ENCODE peak calls at places on chromosomes 2 and 18, in five cellular contexts. One of them, this sample, is unnamed.

GRCh38 chr18:51275712-51276473 is 78.4 kb upstream of the MEX3C start:
- DNase-seq in stimulated activated CD4-positive, alpha-beta T cell treated with anti-CD3 and anti-CD28 coated beads, TNF-alpha, amount 100 ng/mL, for 4 hours: no peak
- DNase-seq in stimulated activated CD8-positive, alpha-beta memory T cell treated with anti-CD3 and anti-CD28 coated beads, Interleukin-4, amount 100 ng/mL, for 24 hours: no peak
- DNase-seq in NCI-H1436: no peak
- DNase-seq in Karpas-422: no peak
- DNase-seq in this sample: no peak

GRCh38 chr18:23529597-23529996 is 26.3 kb downstream of the RMC1 start:
- DNase-seq in Karpas-422: no peak
- DNase-seq in stimulated activated CD4-positive, alpha-beta T cell treated with anti-CD3 and anti-CD28 coated beads, TNF-alpha, amount 100 ng/mL, for 4 hours: no peak
- DNase-seq in stimulated activated CD8-positive, alpha-beta memory T cell treated with anti-CD3 and anti-CD28 coated beads, Interleukin-4, amount 100 ng/mL, for 24 hours: no peak
- DNase-seq in NCI-H1436: no peak
- DNase-seq in this sample: peak

GRCh38 chr2:122031544-122032263 is 276.3 kb downstream of the TSN start:
- DNase-seq in NCI-H1436: no peak
- DNase-seq in stimulated activated CD4-positive, alpha-beta T cell treated with anti-CD3 and anti-CD28 coated beads, TNF-alpha, amount 100 ng/mL, for 4 hours: no peak
- DNase-seq in stimulated activated CD8-positive, alpha-beta memory T cell treated with anti-CD3 and anti-CD28 coated beads, Interleukin-4, amount 100 ng/mL, for 24 hours: no peak
- DNase-seq in Karpas-422: peak
- DNase-seq in this sample: no peak

GRCh38 chr2:260507-261161 is 3.2 kb downstream of the SH3YL1 start:
- DNase-seq in stimulated activated CD8-positive, alpha-beta memory T cell treated with anti-CD3 and anti-CD28 coated beads, Interleukin-4, amount 100 ng/mL, for 24 hours: no peak
- DNase-seq in NCI-H1436: no peak
- DNase-seq in Karpas-422: no peak
- DNase-seq in stimulated activated CD4-positive, alpha-beta T cell treated with anti-CD3 and anti-CD28 coated beads, TNF-alpha, amount 100 ng/mL, for 4 hours: no peak
- DNase-seq in this sample: no peak

GRCh38 chr2:54330226-54331094 is 74.4 kb upstream of the TSPYL6 start:
- DNase-seq in Karpas-422: peak
- DNase-seq in stimulated activated CD4-positive, alpha-beta T cell treated with anti-CD3 and anti-CD28 coated beads, TNF-alpha, amount 100 ng/mL, for 4 hours: peak
- DNase-seq in NCI-H1436: peak
- DNase-seq in stimulated activated CD8-positive, alpha-beta memory T cell treated with anti-CD3 and anti-CD28 coated beads, Interleukin-4, amount 100 ng/mL, for 24 hours: peak
- DNase-seq in this sample: peak

GRCh38 chr2:126049461-126049860 is 606.5 kb upstream of the GYPC start:
- DNase-seq in Karpas-422: no peak
- DNase-seq in stimulated activated CD4-positive, alpha-beta T cell treated with anti-CD3 and anti-CD28 coated beads, TNF-alpha, amount 100 ng/mL, for 4 hours: no peak
- DNase-seq in NCI-H1436: no peak
- DNase-seq in stimulated activated CD8-positive, alpha-beta memory T cell treated with anti-CD3 and anti-CD28 coated beads, Interleukin-4, amount 100 ng/mL, for 24 hours: no peak
- DNase-seq in this sample: no peak

GRCh38 chr2:132668189-132668833 is 1.7 kb downstream of the LYPD1 start:
- DNase-seq in Karpas-422: no peak
- DNase-seq in stimulated activated CD4-positive, alpha-beta T cell treated with anti-CD3 and anti-CD28 coated beads, TNF-alpha, amount 100 ng/mL, for 4 hours: no peak
- DNase-seq in NCI-H1436: peak
- DNase-seq in stimulated activated CD8-positive, alpha-beta memory T cell treated with anti-CD3 and anti-CD28 coated beads, Interleukin-4, amount 100 ng/mL, for 24 hours: no peak
- DNase-seq in this sample: peak

GRCh38 chr2:171178993-171179392 is 18.3 kb upstream of the TLK1 start:
- DNase-seq in NCI-H1436: no peak
- DNase-seq in stimulated activated CD4-positive, alpha-beta T cell treated with anti-CD3 and anti-CD28 coated beads, TNF-alpha, amount 100 ng/mL, for 4 hours: no peak
- DNase-seq in stimulated activated CD8-positive, alpha-beta memory T cell treated with anti-CD3 and anti-CD28 coated beads, Interleukin-4, amount 100 ng/mL, for 24 hours: no peak
- DNase-seq in Karpas-422: no peak
- DNase-seq in this sample: no peak

GRCh38 chr2:104321141-104321799 is 532.6 kb upstream of the POU3F3 start:
- DNase-seq in stimulated activated CD8-positive, alpha-beta memory T cell treated with anti-CD3 and anti-CD28 coated beads, Interleukin-4, amount 100 ng/mL, for 24 hours: no peak
- DNase-seq in stimulated activated CD4-positive, alpha-beta T cell treated with anti-CD3 and anti-CD28 coated beads, TNF-alpha, amount 100 ng/mL, for 4 hours: no peak
- DNase-seq in Karpas-422: no peak
- DNase-seq in NCI-H1436: no peak
- DNase-seq in this sample: no peak

GRCh38 chr2:197240018-197240712 is 70.4 kb downstream of the ANKRD44 start:
- DNase-seq in stimulated activated CD8-positive, alpha-beta memory T cell treated with anti-CD3 and anti-CD28 coated beads, Interleukin-4, amount 100 ng/mL, for 24 hours: no peak
- DNase-seq in Karpas-422: no peak
- DNase-seq in stimulated activated CD4-positive, alpha-beta T cell treated with anti-CD3 and anti-CD28 coated beads, TNF-alpha, amount 100 ng/mL, for 4 hours: no peak
- DNase-seq in NCI-H1436: no peak
- DNase-seq in this sample: no peak

GRCh38 chr18:64692826-64693225 is 543.9 kb upstream of the LINC00305 start:
- DNase-seq in stimulated activated CD4-positive, alpha-beta T cell treated with anti-CD3 and anti-CD28 coated beads, TNF-alpha, amount 100 ng/mL, for 4 hours: no peak
- DNase-seq in Karpas-422: no peak
- DNase-seq in NCI-H1436: no peak
- DNase-seq in stimulated activated CD8-positive, alpha-beta memory T cell treated with anti-CD3 and anti-CD28 coated beads, Interleukin-4, amount 100 ng/mL, for 24 hours: no peak
- DNase-seq in this sample: no peak

GRCh38 chr2:1990724-1991123 is 246.4 kb upstream of the PXDN start:
- DNase-seq in stimulated activated CD4-positive, alpha-beta T cell treated with anti-CD3 and anti-CD28 coated beads, TNF-alpha, amount 100 ng/mL, for 4 hours: no peak
- DNase-seq in stimulated activated CD8-positive, alpha-beta memory T cell treated with anti-CD3 and anti-CD28 coated beads, Interleukin-4, amount 100 ng/mL, for 24 hours: no peak
- DNase-seq in NCI-H1436: no peak
- DNase-seq in Karpas-422: no peak
- DNase-seq in this sample: no peak

GRCh38 chr2:121018136-121019057 is 266.6 kb downstream of the TFCP2L1 start:
- DNase-seq in stimulated activated CD4-positive, alpha-beta T cell treated with anti-CD3 and anti-CD28 coated beads, TNF-alpha, amount 100 ng/mL, for 4 hours: no peak
- DNase-seq in NCI-H1436: no peak
- DNase-seq in stimulated activated CD8-positive, alpha-beta memory T cell treated with anti-CD3 and anti-CD28 coated beads, Interleukin-4, amount 100 ng/mL, for 24 hours: no peak
- DNase-seq in Karpas-422: no peak
- DNase-seq in this sample: no peak

GRCh38 chr2:110674620-110675555 is 3.0 kb downstream of the BUB1 start:
- DNase-seq in NCI-H1436: no peak
- DNase-seq in Karpas-422: peak
- DNase-seq in stimulated activated CD4-positive, alpha-beta T cell treated with anti-CD3 and anti-CD28 coated beads, TNF-alpha, amount 100 ng/mL, for 4 hours: no peak
- DNase-seq in stimulated activated CD8-positive, alpha-beta memory T cell treated with anti-CD3 and anti-CD28 coated beads, Interleukin-4, amount 100 ng/mL, for 24 hours: peak
- DNase-seq in this sample: peak

GRCh38 chr2:106165064-106165463 is 29.0 kb downstream of the UXS1 start:
- DNase-seq in stimulated activated CD8-positive, alpha-beta memory T cell treated with anti-CD3 and anti-CD28 coated beads, Interleukin-4, amount 100 ng/mL, for 24 hours: no peak
- DNase-seq in stimulated activated CD4-positive, alpha-beta T cell treated with anti-CD3 and anti-CD28 coated beads, TNF-alpha, amount 100 ng/mL, for 4 hours: no peak
- DNase-seq in Karpas-422: no peak
- DNase-seq in NCI-H1436: no peak
- DNase-seq in this sample: no peak

GRCh38 chr18:48724939-48725338 is 186.1 kb downstream of the CTIF start:
- DNase-seq in stimulated activated CD8-positive, alpha-beta memory T cell treated with anti-CD3 and anti-CD28 coated beads, Interleukin-4, amount 100 ng/mL, for 24 hours: no peak
- DNase-seq in Karpas-422: no peak
- DNase-seq in stimulated activated CD4-positive, alpha-beta T cell treated with anti-CD3 and anti-CD28 coated beads, TNF-alpha, amount 100 ng/mL, for 4 hours: no peak
- DNase-seq in NCI-H1436: no peak
- DNase-seq in this sample: no peak

GRCh38 chr2:197161738-197162137 is 148.8 kb downstream of the ANKRD44 start:
- DNase-seq in NCI-H1436: no peak
- DNase-seq in stimulated activated CD8-positive, alpha-beta memory T cell treated with anti-CD3 and anti-CD28 coated beads, Interleukin-4, amount 100 ng/mL, for 24 hours: no peak
- DNase-seq in stimulated activated CD4-positive, alpha-beta T cell treated with anti-CD3 and anti-CD28 coated beads, TNF-alpha, amount 100 ng/mL, for 4 hours: no peak
- DNase-seq in Karpas-422: no peak
- DNase-seq in this sample: no peak

GRCh38 chr2:241935314-241935713 is 65.8 kb downstream of the RTP5 start:
- DNase-seq in Karpas-422: no peak
- DNase-seq in NCI-H1436: no peak
- DNase-seq in stimulated activated CD4-positive, alpha-beta T cell treated with anti-CD3 and anti-CD28 coated beads, TNF-alpha, amount 100 ng/mL, for 4 hours: no peak
- DNase-seq in stimulated activated CD8-positive, alpha-beta memory T cell treated with anti-CD3 and anti-CD28 coated beads, Interleukin-4, amount 100 ng/mL, for 24 hours: no peak
- DNase-seq in this sample: peak

GRCh38 chr18:6557470-6558245 is 142.9 kb upstream of the L3MBTL4 start:
- DNase-seq in NCI-H1436: no peak
- DNase-seq in stimulated activated CD8-positive, alpha-beta memory T cell treated with anti-CD3 and anti-CD28 coated beads, Interleukin-4, amount 100 ng/mL, for 24 hours: no peak
- DNase-seq in Karpas-422: no peak
- DNase-seq in stimulated activated CD4-positive, alpha-beta T cell treated with anti-CD3 and anti-CD28 coated beads, TNF-alpha, amount 100 ng/mL, for 4 hours: no peak
- DNase-seq in this sample: no peak

GRCh38 chr2:41878726-41879366 is 169.0 kb upstream of the PKDCC start:
- DNase-seq in stimulated activated CD4-positive, alpha-beta T cell treated with anti-CD3 and anti-CD28 coated beads, TNF-alpha, amount 100 ng/mL, for 4 hours: no peak
- DNase-seq in stimulated activated CD8-positive, alpha-beta memory T cell treated with anti-CD3 and anti-CD28 coated beads, Interleukin-4, amount 100 ng/mL, for 24 hours: no peak
- DNase-seq in Karpas-422: no peak
- DNase-seq in NCI-H1436: no peak
- DNase-seq in this sample: no peak

This sample was measured in Caki2.